ENCODE peak calls at places on chromosomes 12 and 14, in six cellular contexts. One of them, this sample, is unnamed.

GRCh38 chr14:74239848-74240793 is 872 bp downstream of the VSX2 start:
- DNase-seq in mesenchymal stem cell: peak
- DNase-seq in H9: no peak
- DNase-seq in H1: peak
- DNase-seq in IMR-90: no peak
- DNase-seq in trophoblast cell: no peak
- DNase-seq in this sample: no peak

GRCh38 chr12:51970904-51971646 is 19.6 kb downstream of the ACVR1B start:
- DNase-seq in mesenchymal stem cell: peak
- DNase-seq in H9: peak
- DNase-seq in H1: peak
- DNase-seq in IMR-90: peak
- DNase-seq in trophoblast cell: peak
- DNase-seq in this sample: no peak

GRCh38 chr12:32201996-32202395 is 95.3 kb downstream of the BICD1 start:
- DNase-seq in mesenchymal stem cell: no peak
- DNase-seq in H9: no peak
- DNase-seq in H1: no peak
- DNase-seq in IMR-90: no peak
- DNase-seq in trophoblast cell: no peak
- DNase-seq in this sample: no peak

GRCh38 chr14:104983231-104983721 is 2.3 kb upstream of the CLBA1 start:
- DNase-seq in mesenchymal stem cell: no peak
- DNase-seq in H9: peak
- DNase-seq in H1: no peak
- DNase-seq in IMR-90: no peak
- DNase-seq in trophoblast cell: no peak
- DNase-seq in this sample: no peak

GRCh38 chr12:107179883-107180282 is 86.5 kb upstream of the CRY1 start:
- DNase-seq in mesenchymal stem cell: no peak
- DNase-seq in H9: no peak
- DNase-seq in H1: no peak
- DNase-seq in IMR-90: no peak
- DNase-seq in trophoblast cell: no peak
- DNase-seq in this sample: no peak

GRCh38 chr14:60722163-60722835 is 1.9 kb downstream of the SIX4 start:
- DNase-seq in mesenchymal stem cell: peak
- DNase-seq in H9: peak
- DNase-seq in H1: peak
- DNase-seq in IMR-90: peak
- DNase-seq in trophoblast cell: peak
- DNase-seq in this sample: peak

GRCh38 chr12:107884769-107885694 is 110.5 kb downstream of the ASCL4 start:
- DNase-seq in mesenchymal stem cell: peak
- DNase-seq in H9: peak
- DNase-seq in H1: peak
- DNase-seq in IMR-90: peak
- DNase-seq in trophoblast cell: peak
- DNase-seq in this sample: peak

GRCh38 chr12:78290606-78291345 is 460.1 kb downstream of the NAV3 start:
- DNase-seq in mesenchymal stem cell: peak
- DNase-seq in H9: no peak
- DNase-seq in H1: no peak
- DNase-seq in IMR-90: peak
- DNase-seq in trophoblast cell: no peak
- DNase-seq in this sample: no peak

GRCh38 chr14:89469210-89470198 is 52.5 kb upstream of the FOXN3 start:
- DNase-seq in mesenchymal stem cell: peak
- DNase-seq in H9: no peak
- DNase-seq in H1: no peak
- DNase-seq in IMR-90: peak
- DNase-seq in trophoblast cell: no peak
- DNase-seq in this sample: no peak

GRCh38 chr12:75212072-75212471 is 2.4 kb upstream of the KCNC2 start:
- DNase-seq in mesenchymal stem cell: no peak
- DNase-seq in H9: no peak
- DNase-seq in H1: no peak
- DNase-seq in IMR-90: no peak
- DNase-seq in trophoblast cell: no peak
- DNase-seq in this sample: no peak

GRCh38 chr12:114209852-114210251 is 196.1 kb downstream of the TBX5 start:
- DNase-seq in mesenchymal stem cell: no peak
- DNase-seq in H9: no peak
- DNase-seq in H1: no peak
- DNase-seq in IMR-90: no peak
- DNase-seq in trophoblast cell: no peak
- DNase-seq in this sample: no peak

GRCh38 chr14:104977681-104978647 is at the start of gene AHNAK2:
- DNase-seq in mesenchymal stem cell: peak
- DNase-seq in H9: peak
- DNase-seq in H1: peak
- DNase-seq in IMR-90: peak
- DNase-seq in trophoblast cell: peak
- DNase-seq in this sample: peak

GRCh38 chr12:89281534-89281857 is 70.8 kb downstream of the DUSP6 start:
- DNase-seq in mesenchymal stem cell: no peak
- DNase-seq in H9: no peak
- DNase-seq in H1: no peak
- DNase-seq in IMR-90: no peak
- DNase-seq in trophoblast cell: no peak
- DNase-seq in this sample: no peak

GRCh38 chr12:76144253-76144564 is 59.7 kb upstream of the NAP1L1 start:
- DNase-seq in mesenchymal stem cell: peak
- DNase-seq in H9: no peak
- DNase-seq in H1: no peak
- DNase-seq in IMR-90: peak
- DNase-seq in trophoblast cell: no peak
- DNase-seq in this sample: no peak

GRCh38 chr14:31027847-31028246 is 1.7 kb upstream of the STRN3 start:
- DNase-seq in mesenchymal stem cell: no peak
- DNase-seq in H9: no peak
- DNase-seq in H1: no peak
- DNase-seq in IMR-90: no peak
- DNase-seq in trophoblast cell: no peak
- DNase-seq in this sample: no peak

GRCh38 chr12:104435175-104435574 is 21.6 kb upstream of the CHST11 start:
- DNase-seq in mesenchymal stem cell: no peak
- DNase-seq in H9: no peak
- DNase-seq in H1: no peak
- DNase-seq in IMR-90: no peak
- DNase-seq in trophoblast cell: no peak
- DNase-seq in this sample: no peak

GRCh38 chr12:49588761-49589516 is 16.5 kb downstream of the FAM186B start:
- DNase-seq in mesenchymal stem cell: no peak
- DNase-seq in H9: peak
- DNase-seq in H1: no peak
- DNase-seq in IMR-90: no peak
- DNase-seq in trophoblast cell: no peak
- DNase-seq in this sample: no peak

DNA sequence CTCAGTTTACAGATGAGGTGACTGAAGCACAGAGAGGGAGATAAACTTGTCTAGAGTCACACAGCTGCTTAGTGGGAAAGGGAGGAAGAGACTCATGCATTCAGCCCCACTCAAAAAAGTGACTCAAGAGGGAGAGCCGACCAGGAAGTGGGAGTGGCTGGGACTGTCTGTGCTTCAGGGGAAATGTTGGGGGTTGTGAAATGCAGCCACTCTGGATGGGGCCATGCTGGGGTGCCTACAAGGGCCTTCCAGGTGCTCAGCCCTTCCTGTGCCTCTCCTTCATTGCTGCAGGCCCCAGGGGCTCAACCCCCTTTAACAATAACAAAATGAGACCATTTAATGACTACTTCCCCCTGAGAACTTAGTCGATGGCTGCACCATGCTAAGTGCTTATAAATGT is 41.8 kb downstream of the CACNA1C start:
- DNase-seq in mesenchymal stem cell: peak
- DNase-seq in H9: no peak
- DNase-seq in H1: no peak
- DNase-seq in IMR-90: peak
- DNase-seq in trophoblast cell: no peak
- DNase-seq in this sample: no peak
- H3K14ac ChIP-seq in mesenchymal stem cell: no peak
- H3K14ac ChIP-seq in H9: no peak
- H3K14ac ChIP-seq in H1: no peak
- H3K14ac ChIP-seq in IMR-90: no peak
- H3K14ac ChIP-seq in trophoblast cell: no peak
- H3K14ac ChIP-seq in this sample: no peak

DNA sequence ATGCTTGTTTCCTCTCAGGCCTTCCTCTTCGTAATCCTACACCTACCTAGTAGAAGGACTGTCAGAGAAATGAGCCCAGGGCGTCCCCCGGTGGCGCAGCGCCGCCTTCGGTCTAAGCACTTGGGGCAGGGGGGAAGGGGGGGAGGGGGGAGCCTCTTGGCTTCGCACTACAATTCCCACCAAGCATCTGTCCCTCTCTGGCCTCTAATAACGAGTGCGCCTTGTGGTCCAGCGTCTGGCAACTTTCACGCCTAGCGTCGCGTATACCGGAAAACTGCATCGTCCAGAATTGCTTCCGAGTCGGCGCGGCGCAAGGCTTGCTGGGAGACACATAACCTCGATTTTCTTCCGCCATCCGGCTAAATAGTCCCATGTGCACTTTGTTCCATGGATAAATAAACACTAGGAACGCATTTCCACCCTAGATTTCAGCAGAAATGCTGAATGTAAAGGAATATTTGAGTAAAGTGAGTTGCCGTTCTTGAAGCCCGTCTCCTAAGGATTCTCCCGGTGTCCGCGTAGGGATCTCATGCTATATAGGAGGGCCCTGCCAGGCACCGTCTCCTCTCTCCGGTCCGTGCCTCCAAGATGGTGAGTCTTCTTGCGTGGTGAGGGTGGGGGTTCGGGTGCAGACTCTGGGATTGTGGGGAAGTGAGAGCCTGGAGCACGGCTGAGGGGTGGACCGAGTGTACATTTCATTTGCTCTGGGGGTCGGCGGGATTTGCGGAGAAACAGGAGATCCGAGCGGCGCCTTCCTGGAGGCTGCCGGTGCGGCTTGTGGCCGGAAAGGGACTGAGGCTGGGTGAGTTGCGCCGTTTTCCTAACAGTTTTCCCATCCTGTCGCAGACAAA is at the start of gene RPS26:
- DNase-seq in mesenchymal stem cell: peak
- DNase-seq in H9: peak
- DNase-seq in H1: peak
- DNase-seq in IMR-90: peak
- DNase-seq in trophoblast cell: peak
- DNase-seq in this sample: peak
- H3K18ac ChIP-seq in mesenchymal stem cell: no peak
- H3K18ac ChIP-seq in H9: peak
- H3K18ac ChIP-seq in H1: peak
- H3K18ac ChIP-seq in IMR-90: peak
- H3K18ac ChIP-seq in trophoblast cell: peak
- H3K18ac ChIP-seq in this sample: peak

GRCh38 chr12:93696462-93696861 is 19.3 kb downstream of the CRADD start:
- DNase-seq in mesenchymal stem cell: no peak
- DNase-seq in H9: no peak
- DNase-seq in H1: no peak
- DNase-seq in IMR-90: no peak
- DNase-seq in trophoblast cell: no peak
- DNase-seq in this sample: no peak

GRCh38 chr12:93704122-93704521 is 26.9 kb downstream of the CRADD start:
- DNase-seq in mesenchymal stem cell: no peak
- DNase-seq in H9: no peak
- DNase-seq in H1: no peak
- DNase-seq in IMR-90: no peak
- DNase-seq in trophoblast cell: no peak
- DNase-seq in this sample: no peak

GRCh38 chr12:93702707-93703305 is 25.6 kb downstream of the CRADD start:
- DNase-seq in mesenchymal stem cell: no peak
- DNase-seq in H9: no peak
- DNase-seq in H1: no peak
- DNase-seq in IMR-90: no peak
- DNase-seq in trophoblast cell: no peak
- DNase-seq in this sample: no peak

GRCh38 chr12:93699271-93700141 is 22.3 kb downstream of the CRADD start:
- DNase-seq in mesenchymal stem cell: peak
- DNase-seq in H9: no peak
- DNase-seq in H1: no peak
- DNase-seq in IMR-90: peak
- DNase-seq in trophoblast cell: no peak
- DNase-seq in this sample: no peak

GRCh38 chr12:93698307-93699092 is 21.3 kb downstream of the CRADD start:
- DNase-seq in mesenchymal stem cell: peak
- DNase-seq in H9: no peak
- DNase-seq in H1: no peak
- DNase-seq in IMR-90: peak
- DNase-seq in trophoblast cell: peak
- DNase-seq in this sample: no peak
- H2BK120ac ChIP-seq in mesenchymal stem cell: no peak
- H2BK120ac ChIP-seq in H9: peak
- H2BK120ac ChIP-seq in H1: peak
- H2BK120ac ChIP-seq in IMR-90: peak
- H2BK120ac ChIP-seq in trophoblast cell: no peak
- H2BK120ac ChIP-seq in this sample: no peak

DNA sequence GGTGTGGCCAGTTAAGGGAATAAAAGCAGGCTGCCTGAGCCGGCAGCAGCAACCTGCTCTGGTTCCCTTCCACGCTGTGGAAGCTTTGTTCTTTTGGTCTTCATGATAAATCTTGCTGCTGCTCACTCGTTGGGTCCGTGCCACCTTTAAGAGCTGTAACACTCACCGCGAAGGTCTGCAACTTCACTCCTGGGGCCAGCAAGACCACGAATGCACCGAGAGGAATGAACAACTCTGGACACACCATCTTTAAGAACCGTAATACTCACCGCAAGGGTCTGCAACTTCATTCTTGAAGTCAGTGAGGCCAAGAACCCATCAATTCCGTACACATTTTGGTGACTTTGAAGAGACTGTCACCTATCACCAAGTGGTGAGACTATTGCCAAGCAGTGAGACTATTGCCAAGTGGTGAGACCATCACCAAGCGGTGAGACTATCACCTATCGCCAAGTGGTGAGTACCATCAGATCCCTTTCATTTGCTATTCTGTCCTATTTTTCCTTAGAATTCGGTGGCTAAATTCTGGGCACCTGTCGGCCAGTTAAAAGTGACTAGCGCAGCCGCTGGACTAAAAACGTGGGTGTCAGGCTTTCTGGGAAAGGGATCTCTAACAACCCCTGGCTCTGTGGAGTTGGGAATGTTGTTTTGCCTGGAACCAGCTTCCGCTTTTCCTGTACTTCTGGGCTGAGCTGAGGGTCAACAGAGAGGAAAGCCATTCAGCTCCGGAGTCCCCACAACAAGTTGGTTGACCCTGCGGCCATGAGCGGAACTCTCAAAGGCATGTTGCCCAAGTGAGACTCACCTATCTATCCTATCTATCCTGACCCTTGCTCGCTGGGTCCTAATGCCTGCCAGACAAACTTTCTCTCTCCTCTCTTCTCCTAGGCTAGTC is at the start of gene DHRS2:
- DNase-seq in mesenchymal stem cell: no peak
- DNase-seq in H9: no peak
- DNase-seq in H1: no peak
- DNase-seq in IMR-90: no peak
- DNase-seq in trophoblast cell: peak
- DNase-seq in this sample: no peak
- H3K14ac ChIP-seq in mesenchymal stem cell: no peak
- H3K14ac ChIP-seq in H9: no peak
- H3K14ac ChIP-seq in H1: no peak
- H3K14ac ChIP-seq in IMR-90: no peak
- H3K14ac ChIP-seq in trophoblast cell: peak
- H3K14ac ChIP-seq in this sample: no peak